ENCODE peak calls at places on chromosomes 13 and 19, in seven cellular contexts. P is fibroblast of lung, X is mammary epithelial cell, B is OCI-LY7, Q is GM23338, E is IMR-90, S is PC-3. Z is an unnamed sample.

GRCh38 chr13:73481877-73482445 is 423.2 kb downstream of the KLF5 start:
- DNase-seq in Q (no peak), S (no peak), B (no peak), X (no peak), E (no peak), P (no peak), Z (no peak)

GRCh38 chr13:44193731-44194130 is 179.9 kb upstream of the SERP2 start:
- DNase-seq in E (no peak), P (no peak), S (no peak), X (no peak), B (no peak), Q (no peak), Z (no peak)

GRCh38 chr19:3450796-3451411 is 29.4 kb downstream of the SMIM24 start:
- DNase-seq in B (no peak), P (peak; percentile 100), E (peak; percentile 100), S (peak; percentile 74), Q (no peak), X (peak; percentile 97), Z (peak; percentile 73)

GRCh38 chr13:61294467-61295186 is 121.0 kb downstream of the PCDH20 start:
- DNase-seq in P (no peak), B (no peak), S (no peak), Q (no peak), E (no peak), X (no peak), Z (no peak)

GRCh38 chr13:28548872-28549271 is 53.9 kb upstream of the FLT1 start:
- DNase-seq in Q (peak; percentile 60), B (no peak), E (no peak), X (no peak), S (no peak), P (no peak), Z (no peak)

GRCh38 chr19:49119411-49120324 is at the start of gene PPFIA3:
- DNase-seq in E (peak; percentile 54), B (no peak), Q (peak; percentile 73), P (peak; percentile 60), X (peak; percentile 63), S (peak; percentile 46), Z (peak; percentile 64)

GRCh38 chr19:6459356-6460098 is at the start of gene SLC25A23:
- DNase-seq in X (peak; percentile 70), S (peak; percentile 80), B (peak; percentile 88), Q (peak; percentile 82), P (peak; percentile 75), E (peak; percentile 64), Z (peak; percentile 77)

GRCh38 chr13:39417643-39418042 is 185.3 kb downstream of the LHFPL6 start:
- DNase-seq in S (peak; percentile 48), P (peak; percentile 85), E (peak; percentile 72), X (peak; percentile 21), B (no peak), Q (peak; percentile 52), Z (peak; percentile 15)

GRCh38 chr19:21626091-21626490 is 120.7 kb downstream of the ZNF429 start:
- DNase-seq in P (no peak), E (no peak), B (no peak), Q (no peak), S (no peak), X (no peak), Z (no peak)

GRCh38 chr19:42596391-42597071 is 1.8 kb upstream of the CEACAM8 start:
- DNase-seq in B (peak; percentile 30), S (peak; percentile 24), P (no peak), E (no peak), X (no peak), Q (peak; percentile 60), Z (no peak)

GRCh38 chr19:2477141-2477710 is 1.3 kb downstream of the GADD45B start:
- DNase-seq in B (peak; percentile 33), Q (no peak), E (peak; percentile 34), X (peak; percentile 60), S (peak; percentile 50), P (peak; percentile 59), Z (peak; percentile 52)

GRCh38 chr19:4061178-4061682 is 5.5 kb downstream of the ZBTB7A start:
- DNase-seq in S (peak; percentile 51), P (no peak), X (peak; percentile 70), B (peak; percentile 46), Q (peak; percentile 60), E (no peak), Z (peak; percentile 79)

GRCh38 chr19:4624733-4625362 is 14.5 kb upstream of the TNFAIP8L1 start:
- DNase-seq in E (peak; percentile 32), S (peak; percentile 49), P (no peak), X (peak; percentile 37), B (no peak), Q (peak; percentile 73), Z (no peak)

GRCh38 chr13:106548064-106548696 is 12.7 kb upstream of the EFNB2 start:
- DNase-seq in S (peak; percentile 71), P (peak; percentile 36), B (no peak), X (no peak), Q (no peak), E (peak; percentile 78), Z (no peak)

GRCh38 chr13:106100261-106100919 is 435.1 kb downstream of the EFNB2 start:
- DNase-seq in B (no peak), S (peak; percentile 72), X (no peak), Q (peak; percentile 86), P (no peak), E (no peak), Z (peak; percentile 85)

GRCh38 chr19:16441661-16442071 is 30.1 kb downstream of the EPS15L1 start:
- DNase-seq in P (no peak), Q (peak; percentile 80), X (no peak), S (peak; percentile 31), E (no peak), B (peak; percentile 71), Z (no peak)

GRCh38 chr19:12864721-12865715 is 16.2 kb downstream of the DNASE2 start:
- DNase-seq in P (no peak), B (no peak), E (no peak), X (no peak), S (no peak), Q (no peak), Z (no peak)

GRCh38 chr13:31236211-31236786 is 36.5 kb downstream of the B3GLCT start:
- DNase-seq in Q (peak; percentile 74), P (peak; percentile 32), X (peak; percentile 14), B (peak; percentile 84), S (peak; percentile 51), E (peak; percentile 54), Z (no peak)

GRCh38 chr19:4539697-4540581 is at the start of gene LRG1:
- DNase-seq in B (peak; percentile 50), X (no peak), P (no peak), Q (peak; percentile 54), E (no peak), S (no peak), Z (peak; percentile 70)

GRCh38 chr13:43780666-43781065 is 6.1 kb downstream of the ENOX1 start:
- DNase-seq in B (no peak), E (no peak), X (no peak), S (no peak), Q (peak; percentile 81), P (no peak), Z (no peak)

GRCh38 chr13:98352226-98352625 is 175.2 kb upstream of the RNF113B start:
- DNase-seq in P (no peak), S (no peak), B (no peak), E (no peak), Q (no peak), X (no peak), Z (no peak)

GRCh38 chr13:22801402-22802003 is 379.3 kb upstream of the SGCG start:
- DNase-seq in P (no peak), X (no peak), E (peak; percentile 5), B (peak; percentile 20), Q (peak; percentile 56), S (no peak), Z (no peak)

GRCh38 chr13:113774177-113775107 is 15.4 kb downstream of the TMEM255B start:
- DNase-seq in E (peak; percentile 19), X (peak; percentile 64), B (no peak), Q (no peak), P (peak; percentile 52), S (peak; percentile 81), Z (no peak)

GRCh38 chr13:113816925-113817859 is 46.7 kb downstream of the GAS6 start:
- DNase-seq in P (peak; percentile 81), S (peak; percentile 81), Q (peak; percentile 87), B (peak; percentile 83), E (peak; percentile 83), X (peak; percentile 75), Z (peak; percentile 68)

GRCh38 chr13:113598081-113598410 is 13.5 kb downstream of the TFDP1 start:
- DNase-seq in Q (no peak), X (no peak), S (no peak), E (no peak), P (no peak), B (no peak), Z (no peak)

GRCh38 chr13:99656092-99656745 is 154.9 kb downstream of the TM9SF2 start:
- DNase-seq in S (peak; percentile 72), X (peak; percentile 43), Q (peak; percentile 93), B (peak; percentile 45), E (peak; percentile 67), P (peak; percentile 65), Z (peak; percentile 60)

GRCh38 chr13:112012004-112012704 is 54.8 kb upstream of the SOX1 start:
- DNase-seq in E (no peak), B (no peak), X (no peak), P (no peak), S (no peak), Q (peak; percentile 13), Z (peak; percentile 42)
- TF ChIP-seq CTCF in E (no peak), B (no peak), X (no peak), P (no peak), S (no peak), Q (no peak), Z (no peak)

DNA sequence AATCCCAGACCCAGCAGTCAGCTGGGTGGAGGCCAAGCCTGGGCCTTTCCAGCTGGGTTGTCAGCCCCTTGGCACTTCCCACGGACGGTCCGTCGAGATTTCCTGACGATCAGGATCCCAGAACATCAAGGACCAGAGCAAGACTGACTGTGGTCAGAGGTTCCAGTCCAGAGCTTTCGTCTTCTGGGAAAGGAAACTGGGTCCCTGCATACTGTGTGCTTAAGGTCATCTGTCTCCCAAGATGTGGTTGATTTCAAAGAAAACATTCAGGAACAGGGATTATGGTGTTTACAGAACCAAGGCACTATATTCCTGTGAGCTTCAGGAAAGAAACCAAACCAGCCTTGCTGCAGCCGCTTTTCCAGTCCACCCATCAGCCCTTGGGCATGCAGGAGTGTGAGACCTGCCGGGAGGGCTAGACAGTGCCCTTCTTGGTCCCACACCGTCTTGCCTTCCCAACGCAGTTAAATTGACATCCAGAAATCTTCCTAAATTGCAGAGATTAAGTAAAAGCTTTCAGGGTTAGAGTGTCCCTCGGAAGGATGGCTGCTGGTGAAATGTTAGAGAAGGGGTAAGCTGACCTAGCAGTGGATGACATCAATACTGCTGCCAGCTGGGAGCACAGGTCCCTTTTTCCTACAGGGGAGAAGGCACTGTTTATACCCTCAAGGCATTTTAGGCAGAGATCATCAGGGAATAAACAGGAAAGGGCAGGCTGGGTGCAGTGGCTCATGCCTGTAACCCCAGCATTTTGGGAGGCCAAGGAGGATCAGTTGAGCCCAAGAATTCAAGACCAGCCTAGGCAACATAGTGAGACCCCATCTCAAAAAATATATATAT is 5.0 kb upstream of the C19orf33 start:
- DNase-seq in B (no peak), X (no peak), E (peak; percentile 64), P (peak; percentile 25), S (peak; percentile 50), Q (no peak), Z (peak; percentile 66)
- H2AFZ ChIP-seq in B (no peak overlapping the region), X (no peak overlapping the region), E (peak overlapping the region; percentile 44), P (peak overlapping the region; percentile 11), S (no peak overlapping the region), Q (no peak overlapping the region), Z (no peak overlapping the region)

GRCh38 chr13:104571890-104572229 is 1505.6 kb upstream of the SLC10A2 start:
- DNase-seq in S (no peak), E (no peak), X (no peak), Q (no peak), P (no peak), B (no peak), Z (no peak)
- TF ChIP-seq CTCF in S (no peak), E (no peak), X (no peak), Q (no peak), P (no peak), B (no peak), Z (peak; percentile 10)

GRCh38 chr19:45664575-45664974 is 3.4 kb upstream of the GIPR start:
- DNase-seq in B (no peak), Q (no peak), S (no peak), X (no peak), P (no peak), E (no peak), Z (no peak)
- H2AFZ ChIP-seq in B (no peak overlapping the region), Q (peak overlapping the region; percentile 59), S (no peak overlapping the region), X (no peak overlapping the region), P (no peak overlapping the region), E (peak overlapping the region; percentile 43), Z (no peak overlapping the region)